ENCODE peak calls at places on chromosomes 2 and 18, in nine cellular contexts. N, W, I, L, A, V, O, Y and G are unnamed samples.

GRCh38 chr2:142880275-142880674 is 2.8 kb downstream of the KYNU start:
- DNase-seq in N (no peak), W (peak), I (no peak), L (no peak), A (no peak), V (peak), O (peak), Y (no peak), G (peak)

GRCh38 chr2:98833172-98833916 is 102.4 kb upstream of the MGAT4A start:
- DNase-seq in N (no peak), W (no peak), I (no peak), L (no peak), A (no peak), V (no peak), O (peak), Y (no peak), G (no peak)

GRCh38 chr2:182883451-182883850 is 17.0 kb upstream of the FRZB start:
- DNase-seq in N (no peak), W (peak), I (no peak), L (no peak), A (no peak), V (no peak), O (peak), Y (no peak), G (peak)

GRCh38 chr2:110770696-110771425 is 38.5 kb downstream of the ACOXL start:
- DNase-seq in N (no peak), W (peak), I (no peak), L (no peak), A (no peak), V (no peak), O (peak), Y (no peak), G (peak)

GRCh38 chr2:236862961-236863728 is 222.5 kb upstream of the COPS8 start:
- DNase-seq in N (no peak), W (peak), I (peak), L (no peak), A (no peak), V (no peak), O (peak), Y (peak), G (no peak)

GRCh38 chr2:64655873-64656272 is 2.2 kb upstream of the SERTAD2 start:
- DNase-seq in N (no peak), W (no peak), I (no peak), L (no peak), A (peak), V (no peak), O (no peak), Y (no peak), G (no peak)

GRCh38 chr2:37583867-37584266 is 87.6 kb downstream of the CDC42EP3 start:
- DNase-seq in N (no peak), W (peak), I (no peak), L (no peak), A (no peak), V (no peak), O (peak), Y (no peak), G (peak)

GRCh38 chr18:29083545-29083944 is 906.6 kb upstream of the CDH2 start:
- DNase-seq in N (no peak), W (peak), I (no peak), L (no peak), A (no peak), V (no peak), O (peak), Y (no peak), G (peak)

GRCh38 chr18:9100796-9101195 is 1.7 kb upstream of the NDUFV2 start:
- DNase-seq in N (no peak), W (no peak), I (no peak), L (no peak), A (no peak), V (no peak), O (no peak), Y (no peak), G (no peak)

GRCh38 chr18:74728586-74728985 is 130.9 kb downstream of the ZNF407 start:
- DNase-seq in N (no peak), W (no peak), I (no peak), L (no peak), A (no peak), V (no peak), O (no peak), Y (no peak), G (no peak)

GRCh38 chr18:32355896-32356295 is 114.8 kb downstream of the GAREM1 start:
- DNase-seq in N (no peak), W (peak), I (no peak), L (no peak), A (no peak), V (no peak), O (peak), Y (no peak), G (no peak)

GRCh38 chr2:120825370-120826259 is 89.9 kb downstream of the GLI2 start:
- DNase-seq in N (no peak), W (peak), I (no peak), L (no peak), A (no peak), V (no peak), O (peak), Y (no peak), G (peak)

GRCh38 chr2:39805936-39806608 is 27.0 kb upstream of the THUMPD2 start:
- DNase-seq in N (no peak), W (peak), I (no peak), L (no peak), A (no peak), V (no peak), O (peak), Y (no peak), G (no peak)

GRCh38 chr18:63788447-63789096 is 13.4 kb downstream of the SERPINB7 start:
- DNase-seq in N (peak), W (peak), I (no peak), L (peak), A (peak), V (no peak), O (peak), Y (no peak), G (peak)

GRCh38 chr2:156826342-156826933 is 390.3 kb downstream of the GPD2 start:
- DNase-seq in N (no peak), W (peak), I (no peak), L (no peak), A (no peak), V (no peak), O (peak), Y (no peak), G (peak)

GRCh38 chr2:3184167-3184566 is 193.5 kb downstream of the EIPR1 start:
- DNase-seq in N (no peak), W (no peak), I (no peak), L (no peak), A (no peak), V (no peak), O (no peak), Y (peak), G (no peak)

GRCh38 chr18:2794159-2794558 is 52.6 kb upstream of the EMILIN2 start:
- DNase-seq in N (no peak), W (no peak), I (no peak), L (no peak), A (no peak), V (no peak), O (no peak), Y (no peak), G (no peak)

GRCh38 chr2:25879133-25879730 is 945 bp upstream of the ASXL2 start:
- DNase-seq in N (no peak), W (peak), I (no peak), L (no peak), A (no peak), V (peak), O (peak), Y (no peak), G (peak)

GRCh38 chr2:219174801-219175200 is 1.9 kb downstream of the CNPPD1 start:
- DNase-seq in N (no peak), W (no peak), I (no peak), L (no peak), A (no peak), V (no peak), O (no peak), Y (no peak), G (no peak)

GRCh38 chr2:240392948-240393830 is 42.3 kb upstream of the GPC1 start:
- DNase-seq in N (no peak), W (no peak), I (no peak), L (no peak), A (no peak), V (no peak), O (no peak), Y (no peak), G (no peak)

GRCh38 chr2:42128731-42129486 is 40.2 kb upstream of the EML4 start:
- DNase-seq in N (no peak), W (peak), I (no peak), L (no peak), A (no peak), V (no peak), O (peak), Y (peak), G (no peak)

GRCh38 chr2:211449819-211450218 is 893.4 kb downstream of the CPS1 start:
- DNase-seq in N (no peak), W (no peak), I (no peak), L (no peak), A (no peak), V (no peak), O (no peak), Y (no peak), G (no peak)

GRCh38 chr18:34224423-34225217 is at the start of gene NOL4:
- DNase-seq in N (no peak), W (no peak), I (peak), L (no peak), A (no peak), V (peak), O (peak), Y (peak), G (peak)

GRCh38 chr2:181364492-181365175 is 92.6 kb upstream of the ITGA4 start:
- DNase-seq in N (no peak), W (no peak), I (no peak), L (no peak), A (no peak), V (no peak), O (peak), Y (no peak), G (no peak)

GRCh38 chr2:96202152-96202856 is 6.3 kb downstream of the STARD7 start:
- DNase-seq in N (no peak), W (no peak), I (no peak), L (no peak), A (no peak), V (no peak), O (no peak), Y (no peak), G (no peak)

GRCh38 chr2:113940891-113941290 is 51.0 kb downstream of the ACTR3 start:
- DNase-seq in N (no peak), W (peak), I (no peak), L (no peak), A (no peak), V (no peak), O (peak), Y (no peak), G (no peak)

GRCh38 chr2:110718990-110719389 is 13.4 kb upstream of the ACOXL start:
- DNase-seq in N (no peak), W (no peak), I (no peak), L (no peak), A (no peak), V (no peak), O (peak), Y (no peak), G (no peak)

GRCh38 chr2:86037141-86037794 is 68.4 kb downstream of the POLR1A start:
- DNase-seq in N (no peak), W (peak), I (no peak), L (peak), A (peak), V (no peak), O (peak), Y (no peak), G (no peak)

GRCh38 chr18:36314098-36314497 is 16.6 kb downstream of the FHOD3 start:
- DNase-seq in N (no peak), W (peak), I (no peak), L (no peak), A (no peak), V (no peak), O (peak), Y (no peak), G (peak)

GRCh38 chr2:72172478-72172877 is 24.8 kb upstream of the CYP26B1 start:
- DNase-seq in N (no peak), W (no peak), I (no peak), L (no peak), A (no peak), V (no peak), O (no peak), Y (no peak), G (no peak)

GRCh38 chr2:138121769-138122661 is 157.7 kb downstream of the HNMT start:
- DNase-seq in N (no peak), W (no peak), I (peak), L (no peak), A (no peak), V (peak), O (no peak), Y (peak), G (peak)

GRCh38 chr18:11980555-11981382 is 538 bp upstream of the IMPA2 start:
- DNase-seq in N (peak), W (peak), I (peak), L (peak), A (peak), V (peak), O (peak), Y (peak), G (peak)
- TF ChIP-seq CTCF in N (no peak), W (peak), I (peak), L (no peak), A (no peak), V (peak), O (no peak), Y (no peak), G (no peak)

GRCh38 chr2:173874899-173875247 is 90.3 kb downstream of the SP3 start:
- DNase-seq in N (no peak), W (no peak), I (no peak), L (no peak), A (no peak), V (no peak), O (no peak), Y (no peak), G (no peak)

GRCh38 chr2:173869830-173870229 is 95.3 kb downstream of the SP3 start:
- DNase-seq in N (no peak), W (no peak), I (no peak), L (no peak), A (no peak), V (no peak), O (no peak), Y (no peak), G (no peak)

GRCh38 chr2:173872714-173873113 is 92.5 kb downstream of the SP3 start:
- DNase-seq in N (no peak), W (no peak), I (no peak), L (no peak), A (no peak), V (no peak), O (no peak), Y (no peak), G (no peak)

GRCh38 chr2:173876833-173877413 is 88.2 kb downstream of the SP3 start:
- DNase-seq in N (no peak), W (no peak), I (no peak), L (no peak), A (no peak), V (no peak), O (no peak), Y (no peak), G (no peak)

DNA sequence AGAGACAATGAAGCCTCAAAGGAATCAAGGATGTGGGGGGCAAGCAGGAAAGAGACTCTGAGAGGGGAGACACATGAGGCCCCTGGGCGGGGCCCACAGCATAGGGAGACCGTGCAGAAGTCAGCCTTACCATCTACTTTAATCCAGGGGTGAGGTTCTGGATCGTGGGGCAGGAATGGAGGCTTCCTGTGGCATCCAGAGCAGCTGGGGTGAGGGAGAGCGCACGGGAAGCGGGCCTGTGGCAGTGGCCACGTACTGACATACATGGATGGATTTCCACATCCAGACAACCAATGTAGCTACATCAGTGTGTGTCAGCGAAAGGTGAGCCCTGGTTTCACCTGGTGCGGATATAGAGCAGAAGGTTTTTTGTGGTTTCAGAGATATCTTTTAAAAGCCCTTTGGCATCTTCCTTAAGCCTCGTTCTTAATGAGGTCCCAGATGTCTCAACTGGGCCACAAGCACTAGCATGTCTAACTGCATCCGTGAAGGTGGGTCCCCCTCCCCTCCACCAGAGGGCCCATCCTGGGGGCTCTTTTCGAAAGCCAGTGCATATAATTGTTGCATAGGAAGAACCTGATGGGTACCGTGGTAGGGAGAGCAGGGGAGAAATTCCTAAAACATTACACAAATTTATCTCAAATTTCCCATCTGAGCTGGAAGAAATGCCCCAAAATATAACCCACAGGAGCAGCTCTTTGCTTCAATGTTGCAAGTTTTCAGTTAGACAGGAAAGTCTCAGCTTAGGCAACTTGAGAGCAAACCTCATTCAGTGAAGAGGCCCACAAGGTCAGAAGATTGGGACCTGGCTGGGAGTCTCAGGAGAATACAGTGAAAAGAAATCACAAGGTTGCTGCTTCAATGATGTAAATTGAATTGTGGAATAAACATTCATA is 90.9 kb downstream of the SP3 start:
- DNase-seq in N (no peak), W (no peak), I (no peak), L (no peak), A (no peak), V (no peak), O (no peak), Y (no peak), G (no peak)
- TF ChIP-seq CTCF in N (no peak), W (no peak), I (no peak), L (no peak), A (no peak), V (no peak), O (no peak), Y (no peak), G (no peak)

GRCh38 chr2:188937228-188938220 is 36.6 kb upstream of the COL3A1 start:
- DNase-seq in N (no peak), W (peak), I (no peak), L (no peak), A (no peak), V (no peak), O (peak), Y (no peak), G (peak)
- TF ChIP-seq CTCF in N (no peak), W (no peak), I (no peak), L (no peak), A (no peak), V (no peak), O (no peak), Y (no peak), G (no peak)

GRCh38 chr2:136017786-136018185 is 32.4 kb upstream of the DARS1 start:
- DNase-seq in N (no peak), W (no peak), I (no peak), L (no peak), A (no peak), V (no peak), O (no peak), Y (no peak), G (no peak)

GRCh38 chr2:136013286-136013685 is 27.9 kb upstream of the DARS1 start:
- DNase-seq in N (no peak), W (no peak), I (no peak), L (no peak), A (no peak), V (no peak), O (no peak), Y (no peak), G (no peak)

GRCh38 chr2:136012315-136012714 is 26.9 kb upstream of the DARS1 start:
- DNase-seq in N (no peak), W (no peak), I (no peak), L (no peak), A (no peak), V (no peak), O (no peak), Y (no peak), G (no peak)

GRCh38 chr2:136015688-136016087 is 30.3 kb upstream of the DARS1 start:
- DNase-seq in N (no peak), W (no peak), I (no peak), L (no peak), A (no peak), V (no peak), O (no peak), Y (no peak), G (no peak)

GRCh38 chr2:136013962-136014361 is 28.5 kb upstream of the DARS1 start:
- DNase-seq in N (no peak), W (no peak), I (no peak), L (no peak), A (no peak), V (peak), O (no peak), Y (no peak), G (no peak)
- TF ChIP-seq CTCF in N (no peak), W (no peak), I (no peak), L (no peak), A (no peak), V (peak), O (no peak), Y (no peak), G (no peak)

DNA sequence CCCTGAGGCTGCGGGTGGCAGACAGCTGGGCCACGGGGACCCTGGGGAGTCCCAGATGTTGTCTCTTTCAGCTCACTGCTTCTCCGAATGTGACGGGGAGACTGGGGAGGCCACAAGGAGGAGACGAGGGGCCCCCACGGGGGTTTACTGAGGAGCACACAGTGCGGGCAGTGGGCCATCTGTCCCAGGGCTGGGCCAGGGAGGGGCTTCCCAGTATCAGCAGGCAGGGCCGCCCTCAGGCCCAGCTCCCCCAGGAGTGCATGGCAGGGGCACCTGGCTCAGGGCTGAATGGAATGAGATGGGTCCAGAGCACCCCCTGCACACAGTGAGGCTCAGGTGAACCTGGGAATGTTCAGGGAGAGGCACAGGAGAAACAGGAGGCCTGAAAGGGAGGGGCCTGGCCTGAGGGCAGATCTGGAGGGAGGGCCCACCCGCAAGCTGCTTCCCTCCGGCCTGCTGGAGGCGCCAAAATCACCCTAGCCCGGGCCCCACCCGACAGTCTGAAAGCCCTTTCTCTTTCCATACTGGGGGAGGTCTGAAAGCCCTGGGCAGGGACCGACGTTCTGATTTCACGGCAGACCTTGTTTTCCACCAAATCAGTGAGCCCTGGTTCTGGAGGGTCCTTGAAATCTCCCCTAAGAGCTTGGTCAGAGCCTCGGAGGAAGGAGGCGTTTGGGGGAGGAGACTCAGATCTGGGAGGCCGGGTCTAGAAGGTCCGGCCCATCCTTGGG is 35.5 kb upstream of the PTMA start:
- DNase-seq in N (peak), W (peak), I (peak), L (no peak), A (peak), V (peak), O (peak), Y (peak), G (peak)
- TF ChIP-seq CTCF in N (peak), W (peak), I (peak), L (no peak), A (peak), V (peak), O (peak), Y (peak), G (no peak)

DNA sequence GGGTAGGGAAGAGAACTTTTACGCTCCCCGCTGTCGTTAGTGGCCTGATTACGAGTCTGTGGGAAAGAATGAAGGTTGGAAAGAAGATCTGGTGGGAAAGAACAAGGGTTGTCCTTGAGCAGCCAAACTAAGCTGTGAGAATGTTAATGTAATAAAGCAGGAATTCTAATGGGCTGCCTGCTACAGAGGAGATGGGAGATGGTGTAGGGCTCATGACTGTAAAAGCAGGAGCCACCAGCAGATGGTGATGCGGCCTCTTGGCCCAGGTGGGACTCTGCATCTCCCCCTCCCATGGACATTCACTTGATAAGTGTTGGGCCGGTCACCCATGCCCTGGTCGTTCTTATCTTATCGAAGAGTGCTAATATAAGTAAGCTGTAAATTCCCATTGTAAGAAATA is 150.0 kb downstream of the NEDD4L start:
- DNase-seq in N (no peak), W (no peak), I (no peak), L (no peak), A (no peak), V (no peak), O (no peak), Y (peak), G (no peak)
- TF ChIP-seq CTCF in N (peak), W (peak), I (no peak), L (no peak), A (peak), V (peak), O (peak), Y (peak), G (peak)

GRCh38 chr2:188569441-188569840 is 277.8 kb downstream of the GULP1 start:
- DNase-seq in N (no peak), W (no peak), I (no peak), L (no peak), A (no peak), V (no peak), O (no peak), Y (no peak), G (no peak)
- TF ChIP-seq CTCF in N (no peak), W (no peak), I (no peak), L (no peak), A (no peak), V (no peak), O (no peak), Y (no peak), G (no peak)